ENCODE peak calls at places on chromosomes 3 and 15, in five cellular contexts. Z is H7, N is transverse colon, P is fibroblast of the aortic adventitia, I is GM23338. J is an unnamed sample.

GRCh38 chr3:52240059-52240885 is 1.3 kb upstream of the TWF2 start:
- DNase-seq in I (peak), Z (peak), N (peak), P (peak), J (no peak)

GRCh38 chr15:78875107-78875914 is 2.6 kb downstream of the MORF4L1 start:
- DNase-seq in N (no peak), I (no peak), P (no peak), Z (no peak), J (no peak)

GRCh38 chr3:59212128-59212764 is 162.4 kb upstream of the CFAP20DC start:
- DNase-seq in I (peak), P (peak), N (no peak), Z (peak), J (no peak)

GRCh38 chr3:137035631-137036030 is 77.8 kb downstream of the IL20RB start:
- DNase-seq in I (peak), P (no peak), N (no peak), Z (peak), J (no peak)

GRCh38 chr3:32569540-32570425 is 875 bp downstream of the DYNC1LI1 start:
- DNase-seq in N (peak), Z (peak), P (peak), I (peak), J (peak)

GRCh38 chr3:193962986-193963683 is 172.8 kb upstream of the HES1 start:
- DNase-seq in Z (no peak), P (no peak), I (no peak), N (no peak), J (no peak)

GRCh38 chr3:115169808-115170207 is 22.7 kb upstream of the ZBTB20 start:
- DNase-seq in P (peak), Z (no peak), N (no peak), I (no peak), J (no peak)

GRCh38 chr15:69380100-69380725 is 33.9 kb upstream of the KIF23 start:
- DNase-seq in N (no peak), Z (peak), P (peak), I (peak), J (no peak)

GRCh38 chr3:124780767-124781485 is 50.7 kb downstream of the UMPS start:
- DNase-seq in P (peak), N (peak), Z (peak), I (peak), J (peak)

GRCh38 chr3:141486735-141487418 is at the start of gene RASA2:
- DNase-seq in I (peak), N (peak), P (peak), Z (peak), J (peak)

GRCh38 chr3:128549283-128550112 is 56.5 kb upstream of the GATA2 start:
- DNase-seq in P (peak), Z (no peak), I (no peak), N (no peak), J (no peak)

GRCh38 chr15:91696981-91697380 is 156.5 kb upstream of the SLCO3A1 start:
- DNase-seq in P (no peak), I (no peak), Z (no peak), N (no peak), J (no peak)

GRCh38 chr3:68256635-68257034 is 602.2 kb upstream of the SUCLG2 start:
- DNase-seq in N (no peak), P (no peak), I (peak), Z (peak), J (no peak)

GRCh38 chr3:48194446-48195071 is 6.3 kb upstream of the CDC25A start:
- DNase-seq in N (peak), P (peak), I (peak), Z (peak), J (peak)

GRCh38 chr3:15427182-15427880 is at the start of the genes EAF1 and METTL6:
- DNase-seq in Z (peak), N (peak), P (peak), I (peak), J (peak)

GRCh38 chr15:22992026-22992331 is 11.8 kb upstream of the CYFIP1 start:
- DNase-seq in P (no peak), N (no peak), Z (no peak), I (no peak), J (no peak)

GRCh38 chr3:149989307-149989706 is 18.6 kb upstream of the PFN2 start:
- DNase-seq in Z (no peak), P (no peak), N (no peak), I (no peak), J (no peak)

GRCh38 chr15:69869291-69869690 is 228.4 kb downstream of the TLE3 start:
- DNase-seq in I (no peak), N (no peak), Z (no peak), P (no peak), J (no peak)

GRCh38 chr15:25849431-25849921 is 13.7 kb downstream of the ATP10A start:
- DNase-seq in N (no peak), P (peak), Z (peak), I (peak), J (no peak)

GRCh38 chr3:29430558-29430971 is 149.7 kb downstream of the RBMS3 start:
- DNase-seq in N (no peak), Z (no peak), I (peak), P (peak), J (no peak)

GRCh38 chr15:73744293-73744692 is 8.9 kb downstream of the INSYN1 start:
- DNase-seq in P (no peak), N (no peak), Z (no peak), I (peak), J (no peak)

GRCh38 chr15:60551147-60551780 is 72.3 kb upstream of the ICE2 start:
- DNase-seq in N (no peak), Z (no peak), I (no peak), P (no peak), J (no peak)

GRCh38 chr3:81485444-81485865 is 276.0 kb downstream of the GBE1 start:
- DNase-seq in N (peak), P (peak), I (no peak), Z (no peak), J (no peak)

GRCh38 chr3:56324473-56324872 is 143.8 kb downstream of the ERC2 start:
- DNase-seq in I (no peak), P (no peak), N (no peak), Z (no peak), J (no peak)

GRCh38 chr3:150743508-150743907 is 19.5 kb downstream of the SIAH2 start:
- DNase-seq in P (no peak), I (no peak), N (no peak), Z (no peak), J (no peak)

GRCh38 chr15:55319537-55320325 is 709 bp downstream of the PIGB start:
- DNase-seq in I (no peak), Z (no peak), P (peak), N (peak), J (no peak)

DNA sequence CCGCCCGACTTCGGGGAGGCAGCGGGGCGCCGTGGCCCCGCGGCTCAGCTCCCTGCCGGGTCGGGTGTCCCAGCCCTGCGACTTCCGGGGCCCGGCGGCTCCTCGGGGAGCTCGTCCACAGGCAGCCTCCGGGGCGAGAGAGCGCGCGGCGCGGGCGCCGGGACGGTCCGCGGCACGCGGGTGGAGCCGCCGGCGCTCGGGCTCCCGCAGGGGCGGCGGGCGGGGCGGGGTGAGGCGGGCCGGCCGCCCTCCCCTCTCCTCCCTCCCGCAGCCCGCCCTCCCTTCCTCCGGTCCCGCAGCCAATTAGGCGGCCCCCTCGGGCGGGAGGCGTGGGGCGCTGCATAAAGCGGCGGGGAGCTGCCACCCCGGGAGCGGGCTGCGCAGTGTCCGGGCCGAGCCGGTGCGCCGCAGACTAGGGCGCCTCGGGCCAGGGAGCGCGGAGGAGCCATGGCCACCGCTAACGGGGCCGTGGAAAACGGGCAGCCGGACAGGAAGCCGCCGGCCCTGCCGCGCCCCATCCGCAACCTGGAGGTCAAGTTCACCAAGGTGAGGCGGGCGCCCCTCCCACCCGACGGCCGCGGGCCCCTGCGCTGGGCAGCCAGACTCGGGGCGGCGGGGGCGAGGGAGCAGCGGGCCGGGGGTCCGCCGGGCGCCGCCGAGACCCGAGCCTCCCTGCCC is at the start of gene ALDH1A3:
- DNase-seq in Z (peak), I (peak), N (peak), P (peak), J (no peak)
- H3K4me3 ChIP-seq in Z (peak), I (peak), N (peak), P (peak), J (peak)

GRCh38 chr3:45794177-45794560 is 2.2 kb downstream of the SLC6A20 start:
- DNase-seq in I (no peak), N (no peak), P (no peak), Z (no peak), J (no peak)
- H3K4me3 ChIP-seq in I (no peak), N (no peak), P (no peak), Z (no peak), J (no peak)

GRCh38 chr3:13894096-13894811 is 14.4 kb upstream of the WNT7A start:
- DNase-seq in N (no peak), Z (no peak), P (no peak), I (no peak), J (no peak)
- H3K4me3 ChIP-seq in N (no peak), Z (no peak), P (no peak), I (peak), J (no peak)

DNA sequence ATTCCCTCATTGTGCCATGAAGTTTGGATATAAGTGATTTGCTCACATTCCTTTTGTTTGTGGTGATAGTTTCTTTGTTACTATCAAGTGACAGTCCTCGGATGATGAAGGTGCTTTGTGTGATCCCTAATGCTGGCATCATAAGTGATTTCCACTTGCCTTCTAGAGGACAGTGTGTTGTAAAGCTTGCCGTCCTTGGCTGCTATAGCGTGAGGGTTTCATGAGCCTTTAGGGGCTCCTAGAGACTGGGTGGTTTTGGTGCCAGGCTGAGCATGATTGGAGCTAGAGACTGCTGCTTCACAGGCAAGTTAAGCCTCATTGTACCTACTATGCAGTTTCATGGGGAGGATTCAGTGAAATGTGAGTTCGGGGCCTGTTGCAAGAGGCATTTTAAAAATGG is 12.4 kb downstream of the SNRK start:
- DNase-seq in I (no peak), N (no peak), Z (no peak), P (no peak), J (no peak)
- H3K4me3 ChIP-seq in I (no peak), N (no peak), Z (no peak), P (no peak), J (no peak)